ENCODE peak calls at places on chromosomes 6 and 20, in four cellular contexts. One of them, this sample, is unnamed.

GRCh38 chr6:169000022-169000421 is 253.6 kb downstream of the THBS2 start:
- DNase-seq in GM12878: no peak
- DNase-seq in HepG2: no peak
- DNase-seq in K562: no peak
- DNase-seq in this sample: no peak

GRCh38 chr6:126546771-126547170 is 206.9 kb downstream of the CENPW start:
- DNase-seq in K562: no peak
- DNase-seq in HepG2: no peak
- DNase-seq in GM12878: no peak
- DNase-seq in this sample: no peak

GRCh38 chr6:37556884-37557644 is 57.4 kb upstream of the CCDC167 start:
- DNase-seq in K562: no peak
- DNase-seq in GM12878: no peak
- DNase-seq in HepG2: no peak
- DNase-seq in this sample: no peak

GRCh38 chr20:53598140-53599038 is 4.8 kb upstream of the ZNF217 start:
- DNase-seq in HepG2: no peak
- DNase-seq in GM12878: no peak
- DNase-seq in K562: no peak
- DNase-seq in this sample: no peak

GRCh38 chr6:164133095-164133494 is 718.6 kb downstream of the QKI start:
- DNase-seq in GM12878: no peak
- DNase-seq in HepG2: no peak
- DNase-seq in K562: no peak
- DNase-seq in this sample: no peak

GRCh38 chr20:38337561-38338140 is 8.6 kb upstream of the LBP start:
- DNase-seq in GM12878: no peak
- DNase-seq in HepG2: peak
- DNase-seq in K562: peak
- DNase-seq in this sample: peak

GRCh38 chr20:62141397-62142251 is 1.6 kb downstream of the PSMA7 start:
- DNase-seq in HepG2: peak
- DNase-seq in GM12878: no peak
- DNase-seq in K562: no peak
- DNase-seq in this sample: peak

GRCh38 chr6:14924126-14925024 is 321.5 kb upstream of the JARID2 start:
- DNase-seq in HepG2: no peak
- DNase-seq in K562: no peak
- DNase-seq in GM12878: no peak
- DNase-seq in this sample: no peak

GRCh38 chr20:9886227-9886626 is 47.4 kb upstream of the PAK5 start:
- DNase-seq in HepG2: no peak
- DNase-seq in K562: no peak
- DNase-seq in GM12878: no peak
- DNase-seq in this sample: no peak

GRCh38 chr6:78436335-78436734 is 431.0 kb upstream of the IRAK1BP1 start:
- DNase-seq in GM12878: no peak
- DNase-seq in HepG2: peak
- DNase-seq in K562: no peak
- DNase-seq in this sample: no peak

GRCh38 chr6:11146117-11146826 is 34.7 kb upstream of the ERVFRD-1 start:
- DNase-seq in GM12878: no peak
- DNase-seq in K562: no peak
- DNase-seq in HepG2: no peak
- DNase-seq in this sample: no peak

GRCh38 chr6:99114769-99115406 is 167.1 kb upstream of the FBXL4 start:
- DNase-seq in K562: no peak
- DNase-seq in GM12878: no peak
- DNase-seq in HepG2: peak
- DNase-seq in this sample: no peak

GRCh38 chr6:142395768-142396231 is 94.0 kb downstream of the ADGRG6 start:
- DNase-seq in GM12878: peak
- DNase-seq in HepG2: no peak
- DNase-seq in K562: no peak
- DNase-seq in this sample: no peak

GRCh38 chr6:42269974-42270510 is 52.4 kb upstream of the MRPS10 start:
- DNase-seq in GM12878: peak
- DNase-seq in HepG2: no peak
- DNase-seq in K562: no peak
- DNase-seq in this sample: no peak

GRCh38 chr20:56554869-56555268 is 21.8 kb downstream of the FAM209B start:
- DNase-seq in K562: no peak
- DNase-seq in HepG2: peak
- DNase-seq in GM12878: peak
- DNase-seq in this sample: peak

GRCh38 chr20:59752101-59752586 is 147.8 kb downstream of the PHACTR3 start:
- DNase-seq in K562: no peak
- DNase-seq in GM12878: peak
- DNase-seq in HepG2: no peak
- DNase-seq in this sample: no peak

GRCh38 chr20:21291026-21291425 is 12.1 kb upstream of the XRN2 start:
- DNase-seq in K562: no peak
- DNase-seq in GM12878: no peak
- DNase-seq in HepG2: no peak
- DNase-seq in this sample: no peak

GRCh38 chr6:42292002-42292735 is 74.5 kb upstream of the MRPS10 start:
- DNase-seq in K562: no peak
- DNase-seq in GM12878: no peak
- DNase-seq in HepG2: no peak
- DNase-seq in this sample: no peak

GRCh38 chr20:45444050-45444449 is 25.5 kb upstream of the WFDC2 start:
- DNase-seq in K562: no peak
- DNase-seq in HepG2: no peak
- DNase-seq in GM12878: no peak
- DNase-seq in this sample: no peak

GRCh38 chr6:134443009-134443408 is 125.1 kb upstream of the SGK1 start:
- DNase-seq in K562: no peak
- DNase-seq in HepG2: no peak
- DNase-seq in GM12878: no peak
- DNase-seq in this sample: no peak

GRCh38 chr6:113508249-113508648 is 348.9 kb upstream of the MARCKS start:
- DNase-seq in GM12878: no peak
- DNase-seq in K562: no peak
- DNase-seq in HepG2: no peak
- DNase-seq in this sample: no peak

GRCh38 chr20:50004175-50004574 is 21.4 kb downstream of the SNAI1 start:
- DNase-seq in GM12878: no peak
- DNase-seq in K562: no peak
- DNase-seq in HepG2: no peak
- DNase-seq in this sample: no peak

GRCh38 chr6:30798501-30798900 is 54.2 kb upstream of the IER3 start:
- DNase-seq in GM12878: no peak
- DNase-seq in K562: no peak
- DNase-seq in HepG2: no peak
- DNase-seq in this sample: no peak

GRCh38 chr20:58986286-58986967 is 5.4 kb downstream of the NELFCD start:
- DNase-seq in GM12878: no peak
- DNase-seq in K562: no peak
- DNase-seq in HepG2: no peak
- DNase-seq in this sample: no peak

GRCh38 chr6:137811121-137811911 is 55.7 kb upstream of the TNFAIP3 start:
- DNase-seq in GM12878: peak
- DNase-seq in HepG2: peak
- DNase-seq in K562: peak
- DNase-seq in this sample: peak

DNA sequence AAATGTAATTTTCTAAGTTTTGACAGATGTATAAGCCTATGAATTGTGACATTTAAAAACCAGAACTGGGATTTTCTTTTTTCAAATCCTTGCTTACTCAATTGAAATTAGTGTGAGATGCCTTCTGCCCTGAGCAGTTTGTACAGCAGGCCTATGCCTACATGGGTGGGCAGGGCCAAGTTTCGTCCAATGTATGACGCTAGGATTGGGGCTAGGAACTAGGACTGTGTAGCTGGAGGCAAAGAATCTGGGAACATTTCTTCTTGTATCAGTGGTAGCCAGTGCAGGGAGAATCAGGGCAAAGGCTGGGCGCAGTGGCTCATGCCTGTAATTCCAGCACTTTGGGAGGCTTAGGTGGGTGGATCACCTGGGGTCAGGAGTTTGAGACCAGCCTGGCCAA is 3.9 kb upstream of the PTPRA start:
- DNase-seq in K562: no peak
- DNase-seq in HepG2: no peak
- DNase-seq in GM12878: no peak
- DNase-seq in this sample: no peak
- TF ChIP-seq BHLHE40 in K562: no peak
- TF ChIP-seq BHLHE40 in HepG2: no peak
- TF ChIP-seq BHLHE40 in GM12878: no peak
- TF ChIP-seq BHLHE40 in this sample: no peak

GRCh38 chr6:19554356-19555225 is 282.6 kb upstream of the ID4 start:
- DNase-seq in GM12878: no peak
- DNase-seq in HepG2: no peak
- DNase-seq in K562: no peak
- DNase-seq in this sample: no peak
- TF ChIP-seq FOXK2 in GM12878: no peak
- TF ChIP-seq FOXK2 in HepG2: no peak
- TF ChIP-seq FOXK2 in K562: no peak
- TF ChIP-seq FOXK2 in this sample: no peak

GRCh38 chr20:42319614-42320013 is 701.4 kb upstream of the CHD6 start:
- DNase-seq in HepG2: no peak
- DNase-seq in K562: no peak
- DNase-seq in GM12878: no peak
- DNase-seq in this sample: no peak

GRCh38 chr20:42308980-42309524 is 690.9 kb upstream of the CHD6 start:
- DNase-seq in HepG2: no peak
- DNase-seq in K562: no peak
- DNase-seq in GM12878: no peak
- DNase-seq in this sample: no peak

GRCh38 chr20:42313704-42314103 is 695.5 kb upstream of the CHD6 start:
- DNase-seq in K562: no peak
- DNase-seq in GM12878: peak
- DNase-seq in HepG2: no peak
- DNase-seq in this sample: no peak
- TF ChIP-seq FOXM1 in K562: no peak
- TF ChIP-seq FOXM1 in GM12878: no peak
- TF ChIP-seq FOXM1 in HepG2: no peak
- TF ChIP-seq FOXM1 in this sample: no peak

DNA sequence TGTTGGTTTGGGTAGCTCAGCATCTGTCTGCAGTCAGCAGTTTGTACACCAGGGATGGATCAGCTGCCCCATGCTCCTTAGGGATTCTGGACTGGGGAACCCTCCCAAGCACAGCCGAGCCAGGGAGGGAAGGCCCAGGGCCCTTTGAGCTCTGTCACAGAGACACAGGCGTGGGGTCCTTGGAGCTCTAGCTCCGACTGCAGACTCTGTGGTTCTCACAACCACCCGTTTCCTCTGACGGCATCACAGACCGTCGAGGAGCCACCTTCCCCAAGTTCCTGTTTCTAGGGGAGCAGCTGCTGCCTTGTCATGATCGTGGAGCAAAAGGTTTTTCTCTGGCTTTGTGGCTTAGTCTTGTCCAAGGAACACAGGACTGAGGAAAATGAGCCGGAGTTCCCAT is at the start of gene SLA2:
- DNase-seq in K562: no peak
- DNase-seq in GM12878: no peak
- DNase-seq in HepG2: no peak
- DNase-seq in this sample: no peak
- TF ChIP-seq BHLHE40 in K562: no peak
- TF ChIP-seq BHLHE40 in GM12878: no peak
- TF ChIP-seq BHLHE40 in HepG2: no peak
- TF ChIP-seq BHLHE40 in this sample: no peak

GRCh38 chr6:106116125-106116524 is 30.0 kb downstream of the PRDM1 start:
- DNase-seq in GM12878: no peak
- DNase-seq in HepG2: no peak
- DNase-seq in K562: no peak
- DNase-seq in this sample: no peak

GRCh38 chr6:106114492-106114891 is 28.4 kb downstream of the PRDM1 start:
- DNase-seq in HepG2: no peak
- DNase-seq in GM12878: peak
- DNase-seq in K562: no peak
- DNase-seq in this sample: no peak

GRCh38 chr6:106112446-106112845 is 26.3 kb downstream of the PRDM1 start:
- DNase-seq in GM12878: no peak
- DNase-seq in HepG2: no peak
- DNase-seq in K562: no peak
- DNase-seq in this sample: no peak

GRCh38 chr6:106115231-106115630 is 29.1 kb downstream of the PRDM1 start:
- DNase-seq in K562: no peak
- DNase-seq in GM12878: no peak
- DNase-seq in HepG2: no peak
- DNase-seq in this sample: no peak

GRCh38 chr6:106113256-106113954 is 27.3 kb downstream of the PRDM1 start:
- DNase-seq in HepG2: no peak
- DNase-seq in GM12878: no peak
- DNase-seq in K562: no peak
- DNase-seq in this sample: no peak
- TF ChIP-seq FOXK2 in HepG2: no peak
- TF ChIP-seq FOXK2 in GM12878: no peak
- TF ChIP-seq FOXK2 in K562: no peak
- TF ChIP-seq FOXK2 in this sample: no peak

GRCh38 chr6:39823187-39823815 is 31.1 kb downstream of the DAAM2 start:
- DNase-seq in K562: no peak
- DNase-seq in GM12878: no peak
- DNase-seq in HepG2: no peak
- DNase-seq in this sample: no peak
- TF ChIP-seq FOXM1 in K562: no peak
- TF ChIP-seq FOXM1 in GM12878: no peak
- TF ChIP-seq FOXM1 in HepG2: no peak
- TF ChIP-seq FOXM1 in this sample: no peak

DNA sequence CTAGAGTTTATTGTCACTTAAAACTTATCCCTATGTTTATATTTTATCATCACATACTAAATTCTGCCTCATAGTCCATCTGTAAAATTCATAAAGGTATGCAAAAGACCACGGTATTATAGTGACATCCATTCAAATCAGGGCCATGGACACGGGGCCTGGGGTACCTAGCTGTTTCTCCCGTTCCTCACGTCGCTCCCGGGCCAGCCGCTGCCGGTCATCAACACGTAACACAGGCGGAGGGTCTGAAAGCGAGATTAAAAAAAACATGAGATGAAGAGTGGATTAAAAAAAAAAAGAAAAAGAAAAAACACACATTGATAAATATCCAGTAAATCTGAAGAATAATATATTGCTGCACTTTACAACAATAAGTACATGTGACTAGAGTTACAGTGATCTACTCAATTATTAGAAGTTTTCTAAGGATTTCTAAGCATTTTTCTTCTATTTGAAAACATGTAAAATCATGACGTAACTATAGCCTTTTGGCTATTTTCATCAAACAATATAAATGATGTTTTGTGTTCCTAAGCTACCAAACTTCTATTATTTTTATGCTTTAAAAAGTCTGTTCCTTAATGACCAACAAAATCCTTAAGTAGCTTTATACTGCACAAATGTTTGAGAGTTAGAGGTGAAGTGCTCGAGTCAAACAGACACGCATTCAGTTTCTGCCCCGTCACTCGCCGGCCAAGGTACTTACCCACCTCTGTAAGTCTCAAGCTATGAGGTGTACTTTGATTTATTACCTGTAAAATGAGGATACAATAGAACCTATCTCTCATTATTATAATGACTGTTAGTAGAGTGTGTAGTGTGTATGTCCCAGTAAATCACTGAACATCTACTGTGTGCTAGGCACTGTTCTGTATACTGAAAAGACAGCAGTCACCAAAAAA is 122.1 kb upstream of the BCLAF1 start:
- DNase-seq in K562: no peak
- DNase-seq in HepG2: no peak
- DNase-seq in GM12878: no peak
- DNase-seq in this sample: no peak
- TF ChIP-seq BHLHE40 in K562: no peak
- TF ChIP-seq BHLHE40 in HepG2: no peak
- TF ChIP-seq BHLHE40 in GM12878: no peak
- TF ChIP-seq BHLHE40 in this sample: no peak

GRCh38 chr6:56334937-56335336 is 87.6 kb upstream of the COL21A1 start:
- DNase-seq in GM12878: no peak
- DNase-seq in K562: no peak
- DNase-seq in HepG2: no peak
- DNase-seq in this sample: no peak
- TF ChIP-seq FOXK2 in GM12878: no peak
- TF ChIP-seq FOXK2 in K562: no peak
- TF ChIP-seq FOXK2 in HepG2: no peak
- TF ChIP-seq FOXK2 in this sample: no peak